ENCODE peak calls at places on chromosomes 2 and 18, in nine cellular contexts. K, J, T, R, X, N, C, U and Q are unnamed samples.

GRCh38 chr2:693606-694005 is 16.4 kb upstream of the TMEM18 start:
- DNase-seq in K (no peak), J (no peak), T (no peak), R (no peak), X (no peak), N (no peak), C (no peak), U (no peak), Q (no peak)

GRCh38 chr2:239464166-239465016 is 63.6 kb upstream of the HDAC4 start:
- DNase-seq in K (peak), J (peak), T (no peak), R (peak), X (no peak), N (no peak), C (no peak), U (no peak), Q (no peak)

GRCh38 chr2:43083278-43083677 is 143.1 kb downstream of the ZFP36L2 start:
- DNase-seq in K (peak), J (no peak), T (no peak), R (no peak), X (no peak), N (peak), C (no peak), U (peak), Q (no peak)

GRCh38 chr18:79945118-79946042 is 6.1 kb downstream of the SLC66A2 start:
- DNase-seq in K (peak), J (peak), T (no peak), R (peak), X (no peak), N (no peak), C (no peak), U (no peak), Q (no peak)

GRCh38 chr2:232431705-232432590 is 24.0 kb upstream of the ALPI start:
- DNase-seq in K (no peak), J (no peak), T (no peak), R (no peak), X (no peak), N (no peak), C (no peak), U (no peak), Q (no peak)

GRCh38 chr2:178870703-178871102 is 63.5 kb upstream of the TTN start:
- DNase-seq in K (no peak), J (no peak), T (no peak), R (peak), X (no peak), N (no peak), C (peak), U (peak), Q (no peak)

GRCh38 chr2:42802150-42802549 is 9.8 kb upstream of the HAAO start:
- DNase-seq in K (no peak), J (no peak), T (no peak), R (no peak), X (no peak), N (no peak), C (no peak), U (no peak), Q (no peak)

GRCh38 chr2:148298201-148298600 is 277.3 kb downstream of the MBD5 start:
- DNase-seq in K (no peak), J (no peak), T (no peak), R (no peak), X (no peak), N (no peak), C (no peak), U (peak), Q (no peak)

GRCh38 chr2:149483004-149483605 is 104.5 kb downstream of the MMADHC start:
- DNase-seq in K (no peak), J (no peak), T (no peak), R (no peak), X (no peak), N (peak), C (no peak), U (no peak), Q (no peak)

GRCh38 chr18:49008156-49008555 is 57.4 kb upstream of the SMAD7 start:
- DNase-seq in K (peak), J (no peak), T (no peak), R (no peak), X (no peak), N (no peak), C (no peak), U (no peak), Q (no peak)

GRCh38 chr2:101893676-101894381 is 97.9 kb upstream of the IL1R2 start:
- DNase-seq in K (no peak), J (no peak), T (no peak), R (no peak), X (no peak), N (no peak), C (no peak), U (peak), Q (peak)
- TF ChIP-seq CTCF in K (no peak), J (no peak), T (no peak), R (no peak), X (no peak), N (no peak), C (no peak), U (no peak), Q (no peak)

GRCh38 chr2:236215761-236216333 is 47.7 kb upstream of the GBX2 start:
- DNase-seq in K (no peak), J (no peak), T (no peak), R (no peak), X (no peak), N (no peak), C (no peak), U (no peak), Q (no peak)

GRCh38 chr2:236211281-236211680 is 43.1 kb upstream of the GBX2 start:
- DNase-seq in K (no peak), J (no peak), T (no peak), R (no peak), X (no peak), N (no peak), C (no peak), U (no peak), Q (no peak)

GRCh38 chr2:236215196-236215595 is 47.0 kb upstream of the GBX2 start:
- DNase-seq in K (no peak), J (no peak), T (no peak), R (no peak), X (no peak), N (no peak), C (no peak), U (no peak), Q (no peak)

GRCh38 chr2:236216711-236217110 is 47.5 kb downstream of the ASB18 start:
- DNase-seq in K (no peak), J (peak), T (no peak), R (no peak), X (no peak), N (no peak), C (no peak), U (no peak), Q (no peak)

GRCh38 chr2:236214331-236214995 is 46.3 kb upstream of the GBX2 start:
- DNase-seq in K (no peak), J (no peak), T (no peak), R (no peak), X (no peak), N (no peak), C (no peak), U (no peak), Q (no peak)
- H3K4me3 ChIP-seq in K (no peak), J (no peak), T (no peak), R (no peak), X (no peak), N (no peak), C (no peak), U (no peak), Q (no peak)

GRCh38 chr2:74104839-74105238 is 42.9 kb downstream of the BOLA3 start:
- DNase-seq in K (no peak), J (no peak), T (no peak), R (no peak), X (no peak), N (peak), C (no peak), U (peak), Q (no peak)
- TF ChIP-seq CTCF in K (no peak), J (no peak), T (no peak), R (no peak), X (no peak), N (peak), C (no peak), U (no peak), Q (no peak)

GRCh38 chr2:195411219-195411687 is 245.8 kb upstream of the SLC39A10 start:
- DNase-seq in K (no peak), J (no peak), T (no peak), R (no peak), X (no peak), N (peak), C (no peak), U (peak), Q (peak)

GRCh38 chr2:195413422-195413821 is 243.6 kb upstream of the SLC39A10 start:
- DNase-seq in K (no peak), J (no peak), T (no peak), R (no peak), X (no peak), N (no peak), C (no peak), U (no peak), Q (no peak)

GRCh38 chr2:195410272-195410671 is 246.8 kb upstream of the SLC39A10 start:
- DNase-seq in K (no peak), J (no peak), T (no peak), R (no peak), X (no peak), N (no peak), C (no peak), U (no peak), Q (no peak)

GRCh38 chr2:195414479-195414878 is 242.5 kb upstream of the SLC39A10 start:
- DNase-seq in K (no peak), J (no peak), T (no peak), R (no peak), X (no peak), N (no peak), C (no peak), U (no peak), Q (no peak)

DNA sequence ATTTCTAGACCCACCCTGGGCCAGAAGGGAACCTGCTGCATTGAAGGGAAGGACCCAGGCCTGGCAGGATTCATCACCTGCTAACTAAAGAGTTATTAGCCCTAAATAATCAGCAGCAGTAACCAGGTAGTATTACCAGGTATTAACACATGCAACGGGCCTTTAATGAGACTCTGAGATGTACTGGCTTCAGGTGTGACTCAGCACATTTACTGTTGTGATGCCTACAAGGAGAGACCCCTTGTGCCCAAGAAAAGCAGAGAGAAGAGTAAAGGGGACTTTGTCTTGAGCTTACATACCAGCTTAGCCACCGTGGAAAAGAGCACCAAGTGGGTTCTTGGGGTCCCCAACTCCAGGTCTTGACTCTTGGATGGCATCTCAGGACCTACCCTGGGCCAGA is 243.1 kb upstream of the SLC39A10 start:
- DNase-seq in K (no peak), J (no peak), T (no peak), R (no peak), X (no peak), N (no peak), C (no peak), U (no peak), Q (no peak)
- H3K4me3 ChIP-seq in K (no peak), J (no peak), T (no peak), R (no peak), X (no peak), N (no peak), C (no peak), U (no peak), Q (no peak)

GRCh38 chr2:236608308-236608564 is 38.6 kb downstream of the ACKR3 start:
- DNase-seq in K (no peak), J (no peak), T (no peak), R (no peak), X (no peak), N (no peak), C (no peak), U (peak), Q (peak)

GRCh38 chr2:236604971-236605734 is 35.5 kb downstream of the ACKR3 start:
- DNase-seq in K (peak), J (no peak), T (no peak), R (no peak), X (no peak), N (no peak), C (no peak), U (no peak), Q (no peak)

GRCh38 chr2:236608710-236609109 is 39.1 kb downstream of the ACKR3 start:
- DNase-seq in K (no peak), J (no peak), T (no peak), R (no peak), X (no peak), N (no peak), C (no peak), U (peak), Q (no peak)

GRCh38 chr2:236606023-236606422 is 36.4 kb downstream of the ACKR3 start:
- DNase-seq in K (peak), J (no peak), T (no peak), R (no peak), X (no peak), N (no peak), C (no peak), U (no peak), Q (no peak)

DNA sequence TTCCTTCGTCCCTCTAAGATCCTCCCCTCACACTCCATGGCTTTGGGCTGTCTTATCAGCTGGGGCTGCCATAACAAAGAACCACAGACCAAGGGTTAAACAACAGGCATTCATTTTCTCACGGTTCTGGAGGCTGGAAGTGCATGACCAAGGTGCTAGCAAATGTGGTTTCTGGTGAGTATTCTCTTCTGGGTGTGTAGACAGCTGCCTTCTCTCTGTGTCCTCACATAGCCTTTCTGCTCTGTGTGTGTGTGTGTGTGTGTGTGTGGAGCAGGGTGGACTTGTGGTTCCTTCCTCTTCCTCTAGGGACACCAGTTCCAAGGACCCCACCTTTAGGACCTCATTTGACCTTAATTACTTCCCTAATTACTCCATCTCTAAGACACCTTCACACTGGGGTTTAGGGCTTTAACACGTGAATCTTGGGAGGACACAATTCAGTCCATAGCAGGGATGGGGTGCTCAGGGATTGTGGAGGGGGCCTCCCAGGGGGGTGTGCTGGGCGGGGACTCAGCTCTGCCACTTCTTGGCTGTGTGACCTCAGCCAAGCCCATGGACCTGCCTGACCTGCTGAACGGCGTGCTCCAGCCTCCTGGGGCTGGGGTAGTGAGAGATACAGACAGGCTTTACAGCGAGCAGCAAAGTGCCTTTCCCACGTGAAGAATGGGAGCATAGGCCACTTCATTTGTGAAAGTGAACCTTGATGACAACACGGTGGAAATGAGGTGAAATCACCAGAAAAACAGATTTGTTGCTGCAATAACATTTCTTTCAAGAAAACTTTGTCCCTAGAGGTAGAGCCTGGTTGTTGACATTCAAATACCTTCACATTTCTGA is 38.1 kb downstream of the ACKR3 start:
- DNase-seq in K (peak), J (no peak), T (no peak), R (no peak), X (no peak), N (peak), C (no peak), U (peak), Q (peak)
- TF ChIP-seq CTCF in K (no peak), J (no peak), T (no peak), R (no peak), X (no peak), N (no peak), C (no peak), U (peak), Q (no peak)

GRCh38 chr2:222302178-222303018 is 3.6 kb upstream of the PAX3 start:
- DNase-seq in K (peak), J (no peak), T (no peak), R (no peak), X (no peak), N (no peak), C (no peak), U (no peak), Q (no peak)
- H3K4me3 ChIP-seq in K (peak), J (no peak), T (no peak), R (no peak), X (no peak), N (no peak), C (no peak), U (no peak), Q (no peak)

DNA sequence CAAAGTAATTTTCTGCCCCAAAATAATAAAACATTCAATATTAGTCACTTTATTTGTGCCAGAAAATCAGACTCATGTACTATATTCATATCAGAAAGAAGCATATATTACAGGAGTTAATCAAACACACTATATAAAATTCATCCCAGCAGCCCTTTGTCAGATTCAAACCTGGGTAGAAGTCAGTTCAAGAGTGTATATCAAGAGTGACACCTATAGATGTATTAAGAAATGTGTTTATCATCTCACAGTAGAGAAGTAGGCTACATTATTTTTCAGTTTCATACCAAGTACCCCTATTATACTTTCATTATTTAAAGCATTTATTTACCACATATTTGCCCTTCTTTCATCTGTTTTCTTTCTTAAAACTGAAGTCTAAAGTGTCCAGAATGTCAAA is 193.2 kb upstream of the DDX18 start:
- DNase-seq in K (no peak), J (no peak), T (no peak), R (no peak), X (no peak), N (no peak), C (no peak), U (no peak), Q (no peak)
- TF ChIP-seq CTCF in K (no peak), J (no peak), T (no peak), R (no peak), X (no peak), N (no peak), C (no peak), U (no peak), Q (no peak)

GRCh38 chr18:46070683-46071614 is 1.1 kb downstream of the PSTPIP2 start:
- DNase-seq in K (peak), J (no peak), T (no peak), R (peak), X (no peak), N (no peak), C (no peak), U (no peak), Q (no peak)
- H3K4me3 ChIP-seq in K (peak), J (peak), T (no peak), R (peak), X (peak), N (peak), C (peak), U (peak), Q (peak)

GRCh38 chr2:171159326-171160118 is 1.2 kb downstream of the TLK1 start:
- DNase-seq in K (peak), J (peak), T (peak), R (peak), X (peak), N (peak), C (no peak), U (peak), Q (peak)
- TF ChIP-seq CTCF in K (no peak), J (peak), T (peak), R (no peak), X (no peak), N (peak), C (peak), U (peak), Q (peak)

GRCh38 chr2:120770641-120771040 is 35.0 kb downstream of the GLI2 start:
- DNase-seq in K (peak), J (no peak), T (no peak), R (no peak), X (no peak), N (no peak), C (peak), U (no peak), Q (no peak)

GRCh38 chr2:120771556-120772208 is 36.0 kb downstream of the GLI2 start:
- DNase-seq in K (peak), J (no peak), T (peak), R (peak), X (no peak), N (peak), C (peak), U (peak), Q (peak)

GRCh38 chr2:120770176-120770575 is 34.5 kb downstream of the GLI2 start:
- DNase-seq in K (no peak), J (no peak), T (no peak), R (no peak), X (no peak), N (no peak), C (peak), U (no peak), Q (no peak)

GRCh38 chr2:120772261-120772660 is 36.6 kb downstream of the GLI2 start:
- DNase-seq in K (peak), J (no peak), T (no peak), R (no peak), X (no peak), N (peak), C (peak), U (no peak), Q (no peak)

GRCh38 chr2:120771111-120771555 is 35.5 kb downstream of the GLI2 start:
- DNase-seq in K (peak), J (no peak), T (no peak), R (no peak), X (no peak), N (no peak), C (peak), U (no peak), Q (no peak)
- H3K4me3 ChIP-seq in K (no peak), J (no peak), T (no peak), R (no peak), X (no peak), N (no peak), C (no peak), U (no peak), Q (no peak)